ENCODE peak calls at places on chromosome 14, in ten cellular contexts. One of them, this sample, is unnamed.

GRCh38 chr14:60805881-60806569 is 71.5 kb downstream of the MNAT1 start:
- DNase-seq in endothelial cell: no peak
- DNase-seq in GM12892: no peak
- DNase-seq in tibial nerve: no peak
- DNase-seq in NCI-H1417: no peak
- DNase-seq in effector memory CD4-positive, alpha-beta T cell: no peak
- DNase-seq in upper lobe of right lung: no peak
- DNase-seq in body of pancreas: no peak
- DNase-seq in anterior cingulate cortex: no peak
- DNase-seq in stimulated activated CD4-positive, alpha-beta T cell treated with anti-CD3 and anti-CD28 coated beads, TNF-alpha, amount 100 ng/mL, for 4 hours: no peak
- DNase-seq in this sample: no peak

GRCh38 chr14:95311752-95312151 is 8.0 kb downstream of the CLMN start:
- DNase-seq in anterior cingulate cortex: no peak
- DNase-seq in GM12892: no peak
- DNase-seq in stimulated activated CD4-positive, alpha-beta T cell treated with anti-CD3 and anti-CD28 coated beads, TNF-alpha, amount 100 ng/mL, for 4 hours: no peak
- DNase-seq in NCI-H1417: no peak
- DNase-seq in endothelial cell: no peak
- DNase-seq in tibial nerve: no peak
- DNase-seq in effector memory CD4-positive, alpha-beta T cell: no peak
- DNase-seq in body of pancreas: no peak
- DNase-seq in upper lobe of right lung: peak; percentile 72
- DNase-seq in this sample: peak; percentile 51

GRCh38 chr14:52006361-52006760 is 17.0 kb downstream of the RTRAF start:
- DNase-seq in tibial nerve: no peak
- DNase-seq in stimulated activated CD4-positive, alpha-beta T cell treated with anti-CD3 and anti-CD28 coated beads, TNF-alpha, amount 100 ng/mL, for 4 hours: no peak
- DNase-seq in NCI-H1417: no peak
- DNase-seq in anterior cingulate cortex: no peak
- DNase-seq in body of pancreas: no peak
- DNase-seq in effector memory CD4-positive, alpha-beta T cell: no peak
- DNase-seq in GM12892: no peak
- DNase-seq in endothelial cell: no peak
- DNase-seq in upper lobe of right lung: no peak
- DNase-seq in this sample: no peak

GRCh38 chr14:91303091-91303923 is 58.8 kb upstream of the GPR68 start:
- DNase-seq in GM12892: peak; percentile 89
- DNase-seq in tibial nerve: no peak
- DNase-seq in endothelial cell: peak; percentile 97
- DNase-seq in effector memory CD4-positive, alpha-beta T cell: no peak
- DNase-seq in anterior cingulate cortex: no peak
- DNase-seq in upper lobe of right lung: peak; percentile 71
- DNase-seq in body of pancreas: peak; percentile 31
- DNase-seq in stimulated activated CD4-positive, alpha-beta T cell treated with anti-CD3 and anti-CD28 coated beads, TNF-alpha, amount 100 ng/mL, for 4 hours: no peak
- DNase-seq in NCI-H1417: no peak
- DNase-seq in this sample: peak; percentile 39

GRCh38 chr14:66105819-66106218 is 380.4 kb upstream of the CCDC196 start:
- DNase-seq in GM12892: no peak
- DNase-seq in anterior cingulate cortex: no peak
- DNase-seq in body of pancreas: no peak
- DNase-seq in effector memory CD4-positive, alpha-beta T cell: no peak
- DNase-seq in endothelial cell: no peak
- DNase-seq in stimulated activated CD4-positive, alpha-beta T cell treated with anti-CD3 and anti-CD28 coated beads, TNF-alpha, amount 100 ng/mL, for 4 hours: no peak
- DNase-seq in tibial nerve: no peak
- DNase-seq in upper lobe of right lung: no peak
- DNase-seq in NCI-H1417: no peak
- DNase-seq in this sample: no peak

GRCh38 chr14:91649930-91650329 is 82.0 kb downstream of the CATSPERB start:
- DNase-seq in stimulated activated CD4-positive, alpha-beta T cell treated with anti-CD3 and anti-CD28 coated beads, TNF-alpha, amount 100 ng/mL, for 4 hours: no peak
- DNase-seq in body of pancreas: peak; percentile 36
- DNase-seq in GM12892: no peak
- DNase-seq in NCI-H1417: peak; percentile 42
- DNase-seq in upper lobe of right lung: no peak
- DNase-seq in tibial nerve: no peak
- DNase-seq in effector memory CD4-positive, alpha-beta T cell: no peak
- DNase-seq in endothelial cell: peak; percentile 8
- DNase-seq in anterior cingulate cortex: no peak
- DNase-seq in this sample: peak; percentile 69

GRCh38 chr14:28303248-28303647 is 463.3 kb upstream of the FOXG1 start:
- DNase-seq in tibial nerve: no peak
- DNase-seq in NCI-H1417: no peak
- DNase-seq in upper lobe of right lung: no peak
- DNase-seq in GM12892: no peak
- DNase-seq in endothelial cell: no peak
- DNase-seq in anterior cingulate cortex: no peak
- DNase-seq in body of pancreas: no peak
- DNase-seq in stimulated activated CD4-positive, alpha-beta T cell treated with anti-CD3 and anti-CD28 coated beads, TNF-alpha, amount 100 ng/mL, for 4 hours: no peak
- DNase-seq in effector memory CD4-positive, alpha-beta T cell: no peak
- DNase-seq in this sample: peak; percentile 19

GRCh38 chr14:96909841-96910364 is 112.7 kb downstream of the VRK1 start:
- DNase-seq in NCI-H1417: no peak
- DNase-seq in upper lobe of right lung: no peak
- DNase-seq in effector memory CD4-positive, alpha-beta T cell: no peak
- DNase-seq in tibial nerve: no peak
- DNase-seq in GM12892: no peak
- DNase-seq in anterior cingulate cortex: no peak
- DNase-seq in body of pancreas: no peak
- DNase-seq in stimulated activated CD4-positive, alpha-beta T cell treated with anti-CD3 and anti-CD28 coated beads, TNF-alpha, amount 100 ng/mL, for 4 hours: no peak
- DNase-seq in endothelial cell: no peak
- DNase-seq in this sample: no peak

GRCh38 chr14:50717826-50718225 is 49.7 kb upstream of the SAV1 start:
- DNase-seq in endothelial cell: no peak
- DNase-seq in anterior cingulate cortex: no peak
- DNase-seq in stimulated activated CD4-positive, alpha-beta T cell treated with anti-CD3 and anti-CD28 coated beads, TNF-alpha, amount 100 ng/mL, for 4 hours: no peak
- DNase-seq in upper lobe of right lung: no peak
- DNase-seq in effector memory CD4-positive, alpha-beta T cell: no peak
- DNase-seq in body of pancreas: no peak
- DNase-seq in NCI-H1417: no peak
- DNase-seq in tibial nerve: no peak
- DNase-seq in GM12892: no peak
- DNase-seq in this sample: no peak

GRCh38 chr14:95349241-95349640 is 29.5 kb upstream of the CLMN start:
- DNase-seq in NCI-H1417: no peak
- DNase-seq in stimulated activated CD4-positive, alpha-beta T cell treated with anti-CD3 and anti-CD28 coated beads, TNF-alpha, amount 100 ng/mL, for 4 hours: no peak
- DNase-seq in GM12892: no peak
- DNase-seq in anterior cingulate cortex: no peak
- DNase-seq in endothelial cell: no peak
- DNase-seq in tibial nerve: no peak
- DNase-seq in upper lobe of right lung: no peak
- DNase-seq in effector memory CD4-positive, alpha-beta T cell: no peak
- DNase-seq in body of pancreas: no peak
- DNase-seq in this sample: no peak

GRCh38 chr14:20508367-20508766 is 3.0 kb downstream of the RNASE10 start:
- DNase-seq in stimulated activated CD4-positive, alpha-beta T cell treated with anti-CD3 and anti-CD28 coated beads, TNF-alpha, amount 100 ng/mL, for 4 hours: no peak
- DNase-seq in body of pancreas: no peak
- DNase-seq in upper lobe of right lung: no peak
- DNase-seq in NCI-H1417: no peak
- DNase-seq in anterior cingulate cortex: no peak
- DNase-seq in effector memory CD4-positive, alpha-beta T cell: no peak
- DNase-seq in endothelial cell: no peak
- DNase-seq in GM12892: no peak
- DNase-seq in tibial nerve: no peak
- DNase-seq in this sample: no peak

GRCh38 chr14:75053396-75054289 is 2.4 kb upstream of the MLH3 start:
- DNase-seq in endothelial cell: no peak
- DNase-seq in upper lobe of right lung: no peak
- DNase-seq in NCI-H1417: no peak
- DNase-seq in stimulated activated CD4-positive, alpha-beta T cell treated with anti-CD3 and anti-CD28 coated beads, TNF-alpha, amount 100 ng/mL, for 4 hours: no peak
- DNase-seq in body of pancreas: no peak
- DNase-seq in GM12892: no peak
- DNase-seq in tibial nerve: no peak
- DNase-seq in effector memory CD4-positive, alpha-beta T cell: no peak
- DNase-seq in anterior cingulate cortex: no peak
- DNase-seq in this sample: no peak

GRCh38 chr14:35435177-35435576 is 30.6 kb upstream of the NFKBIA start:
- DNase-seq in tibial nerve: no peak
- DNase-seq in endothelial cell: no peak
- DNase-seq in GM12892: no peak
- DNase-seq in effector memory CD4-positive, alpha-beta T cell: no peak
- DNase-seq in NCI-H1417: no peak
- DNase-seq in upper lobe of right lung: no peak
- DNase-seq in body of pancreas: no peak
- DNase-seq in stimulated activated CD4-positive, alpha-beta T cell treated with anti-CD3 and anti-CD28 coated beads, TNF-alpha, amount 100 ng/mL, for 4 hours: no peak
- DNase-seq in anterior cingulate cortex: no peak
- DNase-seq in this sample: peak; percentile 14

GRCh38 chr14:85943187-85943586 is 413.2 kb downstream of the FLRT2 start:
- DNase-seq in body of pancreas: no peak
- DNase-seq in upper lobe of right lung: no peak
- DNase-seq in anterior cingulate cortex: no peak
- DNase-seq in stimulated activated CD4-positive, alpha-beta T cell treated with anti-CD3 and anti-CD28 coated beads, TNF-alpha, amount 100 ng/mL, for 4 hours: no peak
- DNase-seq in NCI-H1417: no peak
- DNase-seq in effector memory CD4-positive, alpha-beta T cell: no peak
- DNase-seq in endothelial cell: no peak
- DNase-seq in tibial nerve: no peak
- DNase-seq in GM12892: no peak
- DNase-seq in this sample: no peak

GRCh38 chr14:103126873-103127304 is 3.6 kb downstream of the TNFAIP2 start:
- DNase-seq in anterior cingulate cortex: no peak
- DNase-seq in body of pancreas: peak; percentile 91
- DNase-seq in endothelial cell: peak; percentile 57
- DNase-seq in effector memory CD4-positive, alpha-beta T cell: no peak
- DNase-seq in upper lobe of right lung: peak; percentile 87
- DNase-seq in stimulated activated CD4-positive, alpha-beta T cell treated with anti-CD3 and anti-CD28 coated beads, TNF-alpha, amount 100 ng/mL, for 4 hours: no peak
- DNase-seq in tibial nerve: no peak
- DNase-seq in GM12892: peak; percentile 34
- DNase-seq in NCI-H1417: peak; percentile 46
- DNase-seq in this sample: peak; percentile 80

GRCh38 chr14:94123296-94123695 is 6.1 kb downstream of the IFI27L2 start:
- DNase-seq in GM12892: no peak
- DNase-seq in tibial nerve: no peak
- DNase-seq in endothelial cell: no peak
- DNase-seq in upper lobe of right lung: no peak
- DNase-seq in anterior cingulate cortex: no peak
- DNase-seq in effector memory CD4-positive, alpha-beta T cell: no peak
- DNase-seq in stimulated activated CD4-positive, alpha-beta T cell treated with anti-CD3 and anti-CD28 coated beads, TNF-alpha, amount 100 ng/mL, for 4 hours: no peak
- DNase-seq in NCI-H1417: no peak
- DNase-seq in body of pancreas: no peak
- DNase-seq in this sample: no peak

GRCh38 chr14:55446127-55446736 is 5.8 kb upstream of the TBPL2 start:
- DNase-seq in endothelial cell: peak; percentile 70
- DNase-seq in NCI-H1417: peak; percentile 96
- DNase-seq in effector memory CD4-positive, alpha-beta T cell: no peak
- DNase-seq in tibial nerve: no peak
- DNase-seq in upper lobe of right lung: no peak
- DNase-seq in GM12892: no peak
- DNase-seq in body of pancreas: peak; percentile 70
- DNase-seq in stimulated activated CD4-positive, alpha-beta T cell treated with anti-CD3 and anti-CD28 coated beads, TNF-alpha, amount 100 ng/mL, for 4 hours: no peak
- DNase-seq in anterior cingulate cortex: peak; percentile 13
- DNase-seq in this sample: peak; percentile 89

GRCh38 chr14:95863295-95863694 is 13.3 kb upstream of the TUNAR start:
- DNase-seq in effector memory CD4-positive, alpha-beta T cell: no peak
- DNase-seq in NCI-H1417: no peak
- DNase-seq in GM12892: no peak
- DNase-seq in stimulated activated CD4-positive, alpha-beta T cell treated with anti-CD3 and anti-CD28 coated beads, TNF-alpha, amount 100 ng/mL, for 4 hours: no peak
- DNase-seq in anterior cingulate cortex: no peak
- DNase-seq in tibial nerve: no peak
- DNase-seq in upper lobe of right lung: no peak
- DNase-seq in body of pancreas: no peak
- DNase-seq in endothelial cell: no peak
- DNase-seq in this sample: no peak

GRCh38 chr14:58866386-58866785 is 228.6 kb downstream of the DACT1 start:
- DNase-seq in tibial nerve: no peak
- DNase-seq in GM12892: no peak
- DNase-seq in body of pancreas: no peak
- DNase-seq in anterior cingulate cortex: no peak
- DNase-seq in NCI-H1417: no peak
- DNase-seq in endothelial cell: no peak
- DNase-seq in effector memory CD4-positive, alpha-beta T cell: no peak
- DNase-seq in stimulated activated CD4-positive, alpha-beta T cell treated with anti-CD3 and anti-CD28 coated beads, TNF-alpha, amount 100 ng/mL, for 4 hours: no peak
- DNase-seq in upper lobe of right lung: no peak
- DNase-seq in this sample: no peak

GRCh38 chr14:52692248-52692962 is 3.0 kb downstream of the ERO1A start:
- DNase-seq in NCI-H1417: no peak
- DNase-seq in GM12892: no peak
- DNase-seq in endothelial cell: no peak
- DNase-seq in stimulated activated CD4-positive, alpha-beta T cell treated with anti-CD3 and anti-CD28 coated beads, TNF-alpha, amount 100 ng/mL, for 4 hours: no peak
- DNase-seq in body of pancreas: no peak
- DNase-seq in upper lobe of right lung: no peak
- DNase-seq in anterior cingulate cortex: no peak
- DNase-seq in tibial nerve: no peak
- DNase-seq in effector memory CD4-positive, alpha-beta T cell: no peak
- DNase-seq in this sample: no peak

GRCh38 chr14:61505815-61506809 is 184.7 kb downstream of the PRKCH start:
- DNase-seq in GM12892: no peak
- DNase-seq in endothelial cell: no peak
- DNase-seq in effector memory CD4-positive, alpha-beta T cell: no peak
- DNase-seq in stimulated activated CD4-positive, alpha-beta T cell treated with anti-CD3 and anti-CD28 coated beads, TNF-alpha, amount 100 ng/mL, for 4 hours: no peak
- DNase-seq in tibial nerve: no peak
- DNase-seq in anterior cingulate cortex: no peak
- DNase-seq in body of pancreas: no peak
- DNase-seq in NCI-H1417: no peak
- DNase-seq in upper lobe of right lung: no peak
- DNase-seq in this sample: no peak

GRCh38 chr14:71908141-71908540 is 24.1 kb upstream of the RGS6 start:
- DNase-seq in endothelial cell: no peak
- DNase-seq in upper lobe of right lung: no peak
- DNase-seq in body of pancreas: no peak
- DNase-seq in stimulated activated CD4-positive, alpha-beta T cell treated with anti-CD3 and anti-CD28 coated beads, TNF-alpha, amount 100 ng/mL, for 4 hours: no peak
- DNase-seq in tibial nerve: no peak
- DNase-seq in effector memory CD4-positive, alpha-beta T cell: no peak
- DNase-seq in GM12892: no peak
- DNase-seq in anterior cingulate cortex: no peak
- DNase-seq in NCI-H1417: peak; percentile 42
- DNase-seq in this sample: no peak

This sample was measured in DMS53.